ENCODE peak calls at places on chromosomes 6 and 20, in seven cellular contexts. E is activated CD4-positive, alpha-beta memory T cell treated with anti-CD3 and anti-CD28 coated beads for 36 hours; Q is tibial artery; F is lower lobe of right lung; N is effector memory CD8-positive, alpha-beta T cell; G is endodermal cell; J is fibroblast of mammary gland. W is an unnamed sample.

GRCh38 chr20:5734559-5735137 is 15.6 kb upstream of the SHLD1 start:
- DNase-seq in E (no peak), G (no peak), F (no peak), Q (no peak), J (peak; percentile 53), N (no peak), W (no peak)

GRCh38 chr20:36017034-36017951 is 48.9 kb downstream of the CNBD2 start:
- DNase-seq in G (peak; percentile 52), J (peak; percentile 36), E (no peak), N (no peak), F (peak; percentile 71), Q (no peak), W (peak; percentile 40)

GRCh38 chr20:62769346-62770071 is 26.8 kb upstream of the MRGBP start:
- DNase-seq in F (peak; percentile 29), N (no peak), E (no peak), Q (no peak), J (no peak), G (no peak), W (no peak)

GRCh38 chr6:90790696-90791095 is 203.8 kb upstream of the MAP3K7 start:
- DNase-seq in Q (no peak), J (peak; percentile 62), G (no peak), E (no peak), F (no peak), N (no peak), W (peak; percentile 73)

GRCh38 chr6:45076217-45076616 is 251.9 kb upstream of the RUNX2 start:
- DNase-seq in E (no peak), N (no peak), Q (no peak), F (no peak), G (no peak), J (peak; percentile 93), W (no peak)

GRCh38 chr6:30135757-30136156 is at the start of gene TRIM40:
- DNase-seq in E (no peak), G (no peak), J (no peak), F (no peak), Q (no peak), N (no peak), W (no peak)

GRCh38 chr6:161496941-161497340 is 223.1 kb upstream of the AGPAT4 start:
- DNase-seq in E (no peak), F (no peak), J (no peak), N (no peak), Q (no peak), G (peak; percentile 63), W (no peak)

GRCh38 chr6:36459483-36459882 is 16.7 kb downstream of the KCTD20 start:
- DNase-seq in J (no peak), Q (no peak), G (no peak), F (no peak), N (no peak), E (no peak), W (no peak)

GRCh38 chr6:133548409-133548808 is 307.3 kb downstream of the EYA4 start:
- DNase-seq in G (no peak), Q (no peak), N (no peak), F (no peak), J (peak; percentile 16), E (no peak), W (no peak)

GRCh38 chr20:47362361-47363219 is 6.1 kb upstream of the ZMYND8 start:
- DNase-seq in Q (no peak), N (no peak), F (no peak), E (no peak), J (no peak), G (no peak), W (no peak)

GRCh38 chr20:44027686-44028340 is 113.2 kb downstream of the TOX2 start:
- DNase-seq in F (no peak), G (no peak), E (no peak), N (no peak), Q (no peak), J (no peak), W (no peak)

GRCh38 chr20:62900692-62901584 is 25.4 kb downstream of the DIDO1 start:
- DNase-seq in F (no peak), E (peak; percentile 22), N (no peak), J (no peak), Q (no peak), G (peak; percentile 77), W (no peak)

GRCh38 chr6:112478036-112478435 is 130.9 kb downstream of the RFPL4B start:
- DNase-seq in F (no peak), Q (no peak), N (no peak), E (no peak), G (no peak), J (no peak), W (peak; percentile 38)

GRCh38 chr20:36821964-36822437 is 48.4 kb upstream of the DSN1 start:
- DNase-seq in J (no peak), F (no peak), G (peak; percentile 81), Q (no peak), E (no peak), N (no peak), W (no peak)

GRCh38 chr6:40936810-40937209 is 102.2 kb downstream of the UNC5CL start:
- DNase-seq in F (no peak), Q (no peak), E (no peak), J (peak; percentile 79), N (no peak), G (no peak), W (peak; percentile 63)

GRCh38 chr6:143993965-143994646 is 14.0 kb downstream of the PLAGL1 start:
- DNase-seq in N (no peak), G (no peak), F (no peak), E (no peak), Q (no peak), J (no peak), W (no peak)

GRCh38 chr6:140105857-140106256 is 731.4 kb upstream of the CITED2 start:
- DNase-seq in G (peak; percentile 74), J (peak; percentile 29), F (no peak), Q (no peak), N (no peak), E (no peak), W (peak; percentile 57)

GRCh38 chr6:23498013-23498412 is 628.0 kb upstream of the NRSN1 start:
- DNase-seq in E (no peak), F (no peak), Q (no peak), N (no peak), J (peak; percentile 43), G (no peak), W (no peak)

W was measured in LHCN-M2.